ENCODE peak calls at places on chromosomes 4 and X, in seven cellular contexts. Y, B, T, F, W, P and M are unnamed samples.

GRCh38 chr4:181569553-181569952 is 673.6 kb upstream of the TENM3 start:
- DNase-seq in P (no peak), F (peak), Y (no peak), T (peak), W (no peak), B (no peak), M (no peak)

GRCh38 chr4:55122235-55122634 is 3.2 kb downstream of the KDR start:
- DNase-seq in F (no peak), W (no peak), B (no peak), Y (no peak), T (no peak), P (no peak), M (no peak)

GRCh38 chr4:47390438-47391125 is 72.9 kb downstream of the COMMD8 start:
- DNase-seq in F (no peak), Y (no peak), W (no peak), B (no peak), P (no peak), T (no peak), M (no peak)

GRCh38 chr4:60863442-60863841 is 336.7 kb upstream of the ADGRL3 start:
- DNase-seq in F (no peak), B (no peak), W (no peak), Y (no peak), P (no peak), T (no peak), M (no peak)

GRCh38 chr4:137597751-137598493 is 65.6 kb upstream of the PCDH18 start:
- DNase-seq in F (no peak), P (no peak), W (no peak), T (no peak), Y (no peak), B (no peak), M (no peak)

GRCh38 chr4:184807797-184808718 is 17.7 kb downstream of the ACSL1 start:
- DNase-seq in F (peak), W (no peak), P (no peak), T (peak), Y (no peak), B (peak), M (no peak)

GRCh38 chrX:117038918-117039440 is 576.2 kb upstream of the CT83 start:
- DNase-seq in B (no peak), F (no peak), Y (no peak), P (no peak), T (no peak), W (no peak), M (no peak)

GRCh38 chr4:10647811-10648210 is 36.8 kb downstream of the CLNK start:
- DNase-seq in T (no peak), F (peak), B (no peak), Y (no peak), W (no peak), P (no peak), M (no peak)

GRCh38 chr4:84498203-84499026 is 677 bp downstream of the NKX6-1 start:
- DNase-seq in F (peak), T (peak), P (peak), Y (no peak), W (no peak), B (no peak), M (no peak)

GRCh38 chr4:1410491-1411325 is 4.5 kb upstream of the NKX1-1 start:
- DNase-seq in T (peak), F (peak), Y (no peak), P (no peak), B (peak), W (peak), M (peak)

GRCh38 chr4:102263024-102263787 is 82.1 kb downstream of the SLC39A8 start:
- DNase-seq in Y (no peak), P (no peak), B (no peak), F (peak), W (no peak), T (peak), M (no peak)

GRCh38 chr4:184061582-184061981 is 156.1 kb downstream of the ENPP6 start:
- DNase-seq in W (no peak), Y (no peak), T (no peak), B (no peak), P (no peak), F (no peak), M (no peak)

GRCh38 chr4:189088783-189089182 is 851.9 kb upstream of the FRG1 start:
- DNase-seq in T (no peak), P (no peak), B (no peak), W (no peak), Y (no peak), F (no peak), M (no peak)

GRCh38 chr4:164304861-164305260 is 449.1 kb upstream of the SMIM31 start:
- DNase-seq in Y (no peak), B (no peak), F (no peak), T (no peak), W (no peak), P (no peak), M (no peak)

GRCh38 chr4:610411-611261 is 14.7 kb upstream of the PDE6B start:
- DNase-seq in P (no peak), T (no peak), F (no peak), Y (peak), W (peak), B (peak), M (peak)

GRCh38 chr4:9924750-9925149 is 96.5 kb downstream of the SLC2A9 start:
- DNase-seq in T (no peak), P (no peak), B (no peak), W (no peak), Y (no peak), F (no peak), M (no peak)

GRCh38 chrX:40446927-40447326 is 133.8 kb upstream of the ATP6AP2 start:
- DNase-seq in B (no peak), Y (peak), F (no peak), W (no peak), P (no peak), T (no peak), M (peak)

GRCh38 chr4:38266616-38267015 is 306.4 kb downstream of the PTTG2 start:
- DNase-seq in Y (peak), W (no peak), P (no peak), F (peak), B (peak), T (no peak), M (peak)

DNA sequence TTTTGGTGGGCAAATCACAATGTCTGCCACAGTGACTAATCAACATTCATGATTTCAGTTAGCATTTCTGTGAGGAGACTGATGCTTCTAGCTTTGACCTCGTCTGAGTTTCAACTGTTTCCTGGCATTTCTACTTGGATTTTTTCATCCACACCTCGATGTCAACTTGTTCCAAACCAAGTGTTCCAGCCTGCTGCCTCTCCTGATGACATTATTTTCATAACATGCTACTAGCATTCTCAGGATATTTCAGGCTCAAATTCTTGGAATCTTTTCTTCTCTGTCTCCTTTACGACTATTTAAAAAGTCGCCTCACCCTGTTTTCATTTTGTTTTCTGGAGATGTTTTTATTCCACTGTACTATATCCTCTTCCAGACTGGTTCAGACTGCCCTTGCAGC is 90.3 kb upstream of the TEX13D start:
- DNase-seq in F (no peak), Y (no peak), W (no peak), P (no peak), T (no peak), B (no peak), M (no peak)
- H3K4me3 ChIP-seq in F (no peak), Y (no peak), W (no peak), P (no peak), T (no peak), B (no peak), M (no peak)

DNA sequence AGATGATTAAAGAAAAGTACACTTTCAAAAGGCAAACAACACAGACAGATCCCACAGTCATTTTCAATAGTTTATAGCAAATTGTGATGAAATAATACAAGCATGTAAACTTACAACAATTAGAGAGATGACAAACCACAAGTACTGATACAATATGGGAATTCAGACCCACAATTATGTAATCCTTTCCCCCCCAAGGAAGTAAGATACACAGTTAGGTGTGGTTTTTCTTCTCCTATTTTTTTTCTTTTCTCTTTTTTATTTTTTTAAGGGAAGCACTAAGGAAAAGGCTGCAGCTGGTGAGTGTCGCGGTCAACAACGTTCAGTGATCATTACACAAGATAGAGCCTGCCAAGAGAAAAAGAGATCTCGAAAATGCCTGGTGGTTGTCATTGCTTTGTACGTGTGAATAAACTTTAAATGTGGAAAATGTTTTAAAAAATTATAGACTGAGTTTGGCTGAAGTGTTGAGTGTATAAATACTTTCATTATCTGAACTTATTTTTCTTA is 9.8 kb downstream of the NDNF start:
- DNase-seq in B (no peak), F (no peak), T (no peak), P (no peak), Y (no peak), W (no peak), M (no peak)
- H3K4me3 ChIP-seq in B (no peak), F (no peak), T (no peak), P (no peak), Y (no peak), W (no peak), M (no peak)

DNA sequence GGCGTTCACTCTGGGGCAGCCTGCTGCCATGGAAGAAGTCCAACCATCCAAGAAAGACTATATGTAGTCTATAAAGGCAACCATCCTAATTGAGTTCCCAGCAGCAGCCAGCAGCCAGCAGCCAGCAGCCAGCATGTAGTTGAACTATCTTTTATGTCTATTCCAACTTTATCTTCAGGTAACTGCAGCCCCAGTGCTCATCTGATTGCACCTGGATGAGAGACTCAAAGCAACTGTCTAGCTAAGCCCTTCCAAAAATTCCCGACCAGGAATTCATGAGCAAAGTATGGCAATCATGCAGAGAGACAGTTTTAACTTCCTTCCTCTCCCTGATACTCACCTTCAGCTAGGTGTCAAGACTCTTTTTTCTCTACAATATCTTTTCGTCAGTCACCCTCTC is 216.8 kb downstream of the ANTXR2 start:
- DNase-seq in W (no peak), T (no peak), F (no peak), P (no peak), Y (no peak), B (no peak), M (no peak)
- H3K4me3 ChIP-seq in W (no peak), T (no peak), F (no peak), P (no peak), Y (no peak), B (no peak), M (no peak)

DNA sequence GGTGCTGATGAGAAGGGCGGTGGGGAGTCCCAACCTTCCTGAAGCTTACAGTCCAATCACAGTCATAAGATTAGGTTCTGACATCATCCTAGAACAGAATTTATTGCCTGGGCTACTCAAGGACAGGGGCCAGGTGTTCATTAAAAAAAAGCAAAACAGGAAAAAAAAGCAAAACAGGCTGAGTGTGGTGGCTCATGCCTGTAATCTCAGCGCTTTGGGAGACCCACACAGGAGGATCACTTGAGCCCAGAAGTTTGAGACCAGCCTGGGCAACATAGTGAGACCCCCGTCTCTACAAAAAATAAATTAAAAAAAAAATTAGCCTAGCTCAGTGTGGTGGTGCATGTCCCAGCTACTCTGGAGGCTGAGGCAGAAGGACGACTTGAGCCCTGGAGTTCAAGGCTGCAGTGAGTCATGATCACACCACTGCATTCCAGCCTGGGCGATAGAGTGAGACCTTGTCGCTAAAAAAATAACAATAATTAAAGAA is 3.0 kb downstream of the RAB9A start:
- DNase-seq in Y (no peak), T (no peak), F (no peak), P (no peak), B (peak), W (no peak), M (no peak)
- H3K4me3 ChIP-seq in Y (no peak), T (no peak), F (no peak), P (no peak), B (peak), W (no peak), M (no peak)